ENCODE peak calls at places on chromosomes 16 and 17, in nine cellular contexts. Q, Y, K, C, G, V, B, E and S are unnamed samples.

GRCh38 chr17:4220655-4221054 is 43.1 kb downstream of the ANKFY1 start:
- DNase-seq in Q (no peak), Y (no peak), K (no peak), C (no peak), G (no peak), V (no peak), B (no peak), E (peak), S (no peak)

GRCh38 chr17:7711356-7711755 is 6.2 kb upstream of the DNAH2 start:
- DNase-seq in Q (no peak), Y (no peak), K (no peak), C (peak), G (no peak), V (peak), B (no peak), E (no peak), S (no peak)

GRCh38 chr16:716250-716607 is 1.3 kb downstream of the METRN start:
- DNase-seq in Q (no peak), Y (no peak), K (no peak), C (peak), G (peak), V (peak), B (peak), E (peak), S (no peak)

GRCh38 chr17:50267074-50267841 is 7.0 kb upstream of the TMEM92 start:
- DNase-seq in Q (no peak), Y (peak), K (peak), C (peak), G (peak), V (peak), B (no peak), E (peak), S (no peak)

GRCh38 chr17:6526362-6527152 is 29.8 kb downstream of the PITPNM3 start:
- DNase-seq in Q (no peak), Y (no peak), K (no peak), C (peak), G (peak), V (no peak), B (no peak), E (no peak), S (no peak)

GRCh38 chr17:9817086-9817485 is 4.8 kb downstream of the GSG1L2 start:
- DNase-seq in Q (no peak), Y (no peak), K (no peak), C (peak), G (peak), V (peak), B (no peak), E (peak), S (no peak)

GRCh38 chr17:76414334-76415295 is 30.2 kb downstream of the SPHK1 start:
- DNase-seq in Q (no peak), Y (peak), K (peak), C (no peak), G (peak), V (peak), B (no peak), E (peak), S (no peak)

GRCh38 chr17:47994714-47995113 is 23.8 kb downstream of the CDK5RAP3 start:
- DNase-seq in Q (no peak), Y (no peak), K (no peak), C (no peak), G (no peak), V (no peak), B (no peak), E (no peak), S (no peak)

GRCh38 chr16:57152096-57153093 is 33.4 kb downstream of the PSME3IP1 start:
- DNase-seq in Q (no peak), Y (no peak), K (no peak), C (peak), G (no peak), V (no peak), B (no peak), E (no peak), S (no peak)

GRCh38 chr16:47687694-47688093 is 226.6 kb downstream of the PHKB start:
- DNase-seq in Q (no peak), Y (no peak), K (no peak), C (no peak), G (no peak), V (no peak), B (peak), E (no peak), S (no peak)

GRCh38 chr17:54754560-54754959 is 146.1 kb upstream of the TOM1L1 start:
- DNase-seq in Q (no peak), Y (no peak), K (no peak), C (peak), G (no peak), V (peak), B (no peak), E (no peak), S (no peak)

GRCh38 chr16:70399326-70399725 is 39.6 kb downstream of the ST3GAL2 start:
- DNase-seq in Q (no peak), Y (no peak), K (no peak), C (no peak), G (no peak), V (no peak), B (no peak), E (no peak), S (no peak)

GRCh38 chr16:18983565-18984424 is at the start of gene TMC7:
- DNase-seq in Q (peak), Y (peak), K (peak), C (peak), G (peak), V (peak), B (peak), E (peak), S (peak)

GRCh38 chr16:31471241-31471874 is 594 bp upstream of the TGFB1I1 start:
- DNase-seq in Q (no peak), Y (peak), K (no peak), C (no peak), G (peak), V (peak), B (peak), E (no peak), S (no peak)
- H3K4me3 ChIP-seq in Q (peak), Y (peak), K (peak), C (peak), G (peak), V (peak), B (peak), E (peak), S (peak)

GRCh38 chr17:75393523-75394331 is 11.8 kb downstream of the GRB2 start:
- DNase-seq in Q (peak), Y (peak), K (peak), C (peak), G (peak), V (peak), B (peak), E (peak), S (peak)

GRCh38 chr17:75390982-75391381 is 14.5 kb downstream of the GRB2 start:
- DNase-seq in Q (no peak), Y (no peak), K (no peak), C (no peak), G (no peak), V (no peak), B (no peak), E (peak), S (no peak)

GRCh38 chr17:75396025-75396424 is 9.5 kb downstream of the GRB2 start:
- DNase-seq in Q (peak), Y (no peak), K (no peak), C (peak), G (no peak), V (no peak), B (no peak), E (no peak), S (no peak)

GRCh38 chr17:75394332-75394918 is 11.1 kb downstream of the GRB2 start:
- DNase-seq in Q (no peak), Y (no peak), K (no peak), C (no peak), G (peak), V (peak), B (no peak), E (no peak), S (no peak)

DNA sequence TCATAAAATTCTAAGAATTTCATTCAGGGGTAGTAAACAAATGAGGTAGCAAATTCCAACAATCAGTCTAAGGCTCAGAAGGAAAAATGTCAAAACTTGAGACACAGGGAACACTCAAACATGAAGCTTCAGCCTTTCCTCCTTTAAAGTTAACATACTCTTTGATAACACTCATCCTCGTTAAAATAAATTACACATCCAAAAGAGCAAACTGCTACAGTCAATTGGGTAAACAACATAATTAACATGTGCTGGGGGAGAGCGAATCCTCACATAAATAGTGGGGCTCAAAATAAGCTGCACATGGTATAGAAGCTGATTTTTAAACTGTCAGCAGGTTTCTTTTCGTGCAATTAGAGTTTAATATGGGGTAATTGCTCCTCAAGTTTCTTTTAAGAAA is 12.9 kb downstream of the GRB2 start:
- DNase-seq in Q (no peak), Y (no peak), K (no peak), C (peak), G (no peak), V (no peak), B (no peak), E (no peak), S (no peak)
- H3K4me3 ChIP-seq in Q (no peak), Y (peak), K (no peak), C (peak), G (peak), V (peak), B (peak), E (peak), S (peak)

DNA sequence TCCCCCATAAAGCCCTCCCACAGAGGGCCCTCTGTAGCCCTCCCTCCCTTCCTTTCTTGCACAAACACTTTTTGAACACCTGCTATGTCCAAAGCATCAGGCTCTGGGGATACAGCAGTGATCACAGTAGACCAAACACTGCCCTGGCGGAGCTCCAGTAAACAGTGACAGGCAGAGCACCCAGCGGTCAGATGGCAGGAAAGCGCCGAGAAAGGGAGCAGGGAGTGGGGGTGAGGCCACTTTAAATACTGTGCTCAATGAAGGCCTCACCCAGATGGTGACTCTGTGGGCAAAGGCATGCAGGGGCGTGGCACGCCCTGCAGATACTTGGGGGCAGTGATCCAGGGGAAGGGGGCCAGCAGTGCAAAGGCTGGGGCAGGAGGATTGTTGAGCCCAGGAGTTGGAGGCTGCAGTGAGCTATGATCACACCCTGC is 7.6 kb downstream of the PRR29 start:
- DNase-seq in Q (no peak), Y (peak), K (no peak), C (peak), G (no peak), V (peak), B (no peak), E (no peak), S (no peak)
- H3K4me3 ChIP-seq in Q (no peak), Y (no peak), K (no peak), C (no peak), G (peak), V (no peak), B (no peak), E (no peak), S (no peak)

GRCh38 chr16:83994703-83995102 is 26.7 kb downstream of the NECAB2 start:
- DNase-seq in Q (no peak), Y (peak), K (no peak), C (no peak), G (no peak), V (no peak), B (no peak), E (no peak), S (no peak)

GRCh38 chr16:83995756-83996155 is 27.7 kb downstream of the NECAB2 start:
- DNase-seq in Q (no peak), Y (peak), K (no peak), C (peak), G (no peak), V (no peak), B (peak), E (peak), S (no peak)

GRCh38 chr16:83994087-83994486 is 26.0 kb downstream of the NECAB2 start:
- DNase-seq in Q (no peak), Y (peak), K (no peak), C (no peak), G (peak), V (no peak), B (peak), E (peak), S (peak)

GRCh38 chr16:83990492-83990891 is 22.4 kb downstream of the NECAB2 start:
- DNase-seq in Q (no peak), Y (peak), K (no peak), C (no peak), G (no peak), V (no peak), B (no peak), E (no peak), S (no peak)

DNA sequence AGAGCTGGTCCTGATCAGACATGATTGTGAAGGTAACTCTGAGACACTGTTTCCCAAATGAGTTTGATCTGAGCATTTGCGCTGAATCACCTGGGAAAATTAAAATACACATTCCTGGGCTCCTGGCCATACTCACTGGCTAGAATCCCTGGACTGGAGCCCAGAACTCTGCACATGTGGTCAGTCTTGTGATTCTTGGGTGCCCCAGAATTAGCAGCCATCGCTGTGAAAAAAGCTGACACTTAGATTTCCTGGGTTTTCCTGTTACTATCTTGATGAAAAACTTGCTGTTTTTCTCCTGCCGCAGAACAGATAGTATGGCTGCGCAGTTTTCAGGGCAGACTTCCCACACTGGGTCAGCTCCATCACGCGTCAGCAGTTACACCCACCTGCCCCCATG is 24.6 kb downstream of the NECAB2 start:
- DNase-seq in Q (no peak), Y (peak), K (no peak), C (no peak), G (peak), V (no peak), B (peak), E (peak), S (peak)
- H3K4me3 ChIP-seq in Q (no peak), Y (no peak), K (no peak), C (no peak), G (no peak), V (no peak), B (no peak), E (no peak), S (no peak)

DNA sequence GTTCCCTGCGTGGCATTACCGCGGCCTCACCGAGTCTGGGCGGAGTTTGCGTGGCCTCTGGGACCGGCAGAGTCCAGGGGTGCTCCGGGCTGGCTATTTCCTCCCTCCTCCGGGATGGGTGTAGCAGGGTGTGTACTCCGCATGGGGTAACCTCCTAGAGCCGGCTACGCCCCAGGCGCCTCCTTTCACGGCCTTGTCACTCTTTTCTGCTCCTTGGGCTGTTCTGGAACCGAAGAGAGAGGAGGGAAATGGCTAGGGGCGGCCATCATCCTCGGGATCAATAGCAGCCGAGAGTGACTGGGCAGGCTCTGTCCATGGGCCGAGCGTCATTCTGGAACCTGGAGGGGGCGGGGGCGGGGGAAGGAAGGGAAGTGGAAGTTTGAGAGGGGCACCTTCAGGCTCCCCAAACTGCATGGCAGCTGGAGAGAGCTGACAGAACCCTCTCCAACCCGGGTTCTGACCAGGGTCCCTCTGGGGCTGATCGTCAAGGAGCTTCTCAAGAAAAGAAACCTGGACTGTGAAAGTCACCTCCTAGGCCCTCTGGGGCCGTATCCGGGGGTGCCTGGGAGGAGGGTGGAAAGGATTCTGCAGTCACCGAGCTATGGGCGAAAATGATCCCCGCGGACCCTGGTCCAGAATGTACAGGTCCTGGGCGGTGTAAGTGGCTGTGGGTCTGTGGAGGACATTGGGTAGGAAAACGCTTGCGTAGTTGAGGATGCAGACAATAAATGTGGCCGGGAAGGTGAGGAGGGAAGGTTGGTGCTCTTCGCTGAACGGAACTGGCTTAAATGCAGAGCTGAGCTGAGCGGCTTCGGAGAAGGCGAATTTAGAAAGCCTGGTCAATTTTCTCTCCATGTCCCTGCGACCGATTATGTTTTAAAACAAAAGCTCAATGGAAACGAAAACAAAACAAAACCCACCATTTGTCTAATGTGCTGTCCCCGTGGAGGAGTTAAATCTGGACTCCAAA is 3.8 kb upstream of the LHX1 start:
- DNase-seq in Q (no peak), Y (no peak), K (no peak), C (peak), G (no peak), V (peak), B (no peak), E (no peak), S (no peak)
- H3K4me3 ChIP-seq in Q (no peak), Y (no peak), K (no peak), C (peak), G (no peak), V (no peak), B (no peak), E (no peak), S (no peak)

GRCh38 chr16:73888840-73889577 is 407.6 kb upstream of the PSMD7 start:
- DNase-seq in Q (no peak), Y (no peak), K (no peak), C (no peak), G (no peak), V (no peak), B (no peak), E (no peak), S (no peak)
- H3K4me3 ChIP-seq in Q (no peak), Y (no peak), K (no peak), C (no peak), G (no peak), V (no peak), B (no peak), E (no peak), S (no peak)

DNA sequence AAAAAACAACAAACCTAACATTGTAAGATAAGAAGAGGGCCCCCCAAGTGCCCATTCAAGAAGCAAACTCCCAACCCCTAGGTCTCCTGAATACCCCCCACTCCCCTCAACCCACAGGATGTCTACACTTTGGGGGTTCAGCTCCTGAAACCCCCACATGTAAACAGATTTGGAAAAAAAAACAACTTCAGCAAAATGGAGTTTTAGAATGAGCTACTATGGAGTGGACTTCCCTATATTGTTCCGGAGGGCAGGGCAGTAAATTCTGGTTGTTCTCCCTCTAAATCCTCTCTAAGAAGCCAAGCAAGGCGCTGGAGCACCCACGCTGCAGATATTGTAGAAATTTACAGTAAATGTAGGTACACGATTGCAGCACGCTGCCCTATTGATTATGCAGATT is 8.5 kb upstream of the ZFHX3 start:
- DNase-seq in Q (no peak), Y (no peak), K (no peak), C (peak), G (no peak), V (no peak), B (no peak), E (no peak), S (no peak)
- H3K4me3 ChIP-seq in Q (no peak), Y (peak), K (peak), C (no peak), G (peak), V (peak), B (peak), E (peak), S (peak)